ENCODE peak calls at places on chromosomes 13 and 19, in four cellular contexts. One of them, this sample, is unnamed.

GRCh38 chr13:113002206-113002821 is 33.3 kb downstream of the MCF2L start:
- DNase-seq in endothelial cell: peak; percentile 51
- DNase-seq in activated CD4-positive, alpha-beta T cell treated with anti-CD3 and anti-CD28 coated beads, Interleukin-2, amount 50 U/mL, for 1 hour: no peak
- DNase-seq in heart right ventricle: no peak
- DNase-seq in this sample: no peak

GRCh38 chr19:16301999-16302694 is 22.5 kb upstream of the KLF2 start:
- DNase-seq in activated CD4-positive, alpha-beta T cell treated with anti-CD3 and anti-CD28 coated beads, Interleukin-2, amount 50 U/mL, for 1 hour: no peak
- DNase-seq in endothelial cell: no peak
- DNase-seq in heart right ventricle: no peak
- DNase-seq in this sample: peak; percentile 81

GRCh38 chr19:48806518-48806817 is 4.4 kb downstream of the BCAT2 start:
- DNase-seq in heart right ventricle: no peak
- DNase-seq in activated CD4-positive, alpha-beta T cell treated with anti-CD3 and anti-CD28 coated beads, Interleukin-2, amount 50 U/mL, for 1 hour: peak; percentile 40
- DNase-seq in endothelial cell: no peak
- DNase-seq in this sample: no peak

GRCh38 chr19:7833225-7834156 is 3.5 kb downstream of the EVI5L start:
- DNase-seq in heart right ventricle: peak; percentile 77
- DNase-seq in activated CD4-positive, alpha-beta T cell treated with anti-CD3 and anti-CD28 coated beads, Interleukin-2, amount 50 U/mL, for 1 hour: no peak
- DNase-seq in endothelial cell: no peak
- DNase-seq in this sample: no peak

GRCh38 chr19:35539314-35539713 is 6.1 kb downstream of the GAPDHS start:
- DNase-seq in heart right ventricle: no peak
- DNase-seq in activated CD4-positive, alpha-beta T cell treated with anti-CD3 and anti-CD28 coated beads, Interleukin-2, amount 50 U/mL, for 1 hour: no peak
- DNase-seq in endothelial cell: no peak
- DNase-seq in this sample: no peak

GRCh38 chr19:4803736-4804695 is 12.5 kb downstream of the FEM1A start:
- DNase-seq in activated CD4-positive, alpha-beta T cell treated with anti-CD3 and anti-CD28 coated beads, Interleukin-2, amount 50 U/mL, for 1 hour: peak; percentile 59
- DNase-seq in endothelial cell: peak; percentile 87
- DNase-seq in heart right ventricle: peak; percentile 69
- DNase-seq in this sample: no peak

GRCh38 chr19:12494260-12494860 is 9.7 kb upstream of the ZNF709 start:
- DNase-seq in endothelial cell: no peak
- DNase-seq in heart right ventricle: no peak
- DNase-seq in activated CD4-positive, alpha-beta T cell treated with anti-CD3 and anti-CD28 coated beads, Interleukin-2, amount 50 U/mL, for 1 hour: no peak
- DNase-seq in this sample: no peak

GRCh38 chr19:38389101-38389925 is 816 bp downstream of the SPRED3 start:
- DNase-seq in activated CD4-positive, alpha-beta T cell treated with anti-CD3 and anti-CD28 coated beads, Interleukin-2, amount 50 U/mL, for 1 hour: no peak
- DNase-seq in endothelial cell: peak; percentile 15
- DNase-seq in heart right ventricle: no peak
- DNase-seq in this sample: no peak

GRCh38 chr19:32387701-32388392 is 17.7 kb upstream of the DPY19L3 start:
- DNase-seq in activated CD4-positive, alpha-beta T cell treated with anti-CD3 and anti-CD28 coated beads, Interleukin-2, amount 50 U/mL, for 1 hour: no peak
- DNase-seq in endothelial cell: no peak
- DNase-seq in heart right ventricle: no peak
- DNase-seq in this sample: no peak

GRCh38 chr19:55305491-55305890 is 19.6 kb downstream of the TMEM150B start:
- DNase-seq in activated CD4-positive, alpha-beta T cell treated with anti-CD3 and anti-CD28 coated beads, Interleukin-2, amount 50 U/mL, for 1 hour: peak; percentile 57
- DNase-seq in heart right ventricle: no peak
- DNase-seq in endothelial cell: peak; percentile 60
- DNase-seq in this sample: peak; percentile 24

GRCh38 chr13:113665582-113666323 is 1.3 kb upstream of the GRK1 start:
- DNase-seq in activated CD4-positive, alpha-beta T cell treated with anti-CD3 and anti-CD28 coated beads, Interleukin-2, amount 50 U/mL, for 1 hour: no peak
- DNase-seq in endothelial cell: no peak
- DNase-seq in heart right ventricle: no peak
- DNase-seq in this sample: no peak

GRCh38 chr19:55279773-55280643 is at the start of gene HSPBP1:
- DNase-seq in heart right ventricle: peak; percentile 90
- DNase-seq in activated CD4-positive, alpha-beta T cell treated with anti-CD3 and anti-CD28 coated beads, Interleukin-2, amount 50 U/mL, for 1 hour: peak; percentile 95
- DNase-seq in endothelial cell: peak; percentile 92
- DNase-seq in this sample: peak; percentile 87

GRCh38 chr19:6312018-6312417 is 21.4 kb downstream of the ACER1 start:
- DNase-seq in activated CD4-positive, alpha-beta T cell treated with anti-CD3 and anti-CD28 coated beads, Interleukin-2, amount 50 U/mL, for 1 hour: no peak
- DNase-seq in endothelial cell: no peak
- DNase-seq in heart right ventricle: no peak
- DNase-seq in this sample: no peak

GRCh38 chr19:19964416-19964815 is 63.7 kb downstream of the ZNF93 start:
- DNase-seq in heart right ventricle: no peak
- DNase-seq in endothelial cell: no peak
- DNase-seq in activated CD4-positive, alpha-beta T cell treated with anti-CD3 and anti-CD28 coated beads, Interleukin-2, amount 50 U/mL, for 1 hour: no peak
- DNase-seq in this sample: no peak

GRCh38 chr13:98429531-98429930 is 147.4 kb downstream of the STK24 start:
- DNase-seq in activated CD4-positive, alpha-beta T cell treated with anti-CD3 and anti-CD28 coated beads, Interleukin-2, amount 50 U/mL, for 1 hour: no peak
- DNase-seq in endothelial cell: no peak
- DNase-seq in heart right ventricle: no peak
- DNase-seq in this sample: no peak

GRCh38 chr13:20833900-20834679 is 60.3 kb upstream of the EEF1AKMT1 start:
- DNase-seq in heart right ventricle: no peak
- DNase-seq in activated CD4-positive, alpha-beta T cell treated with anti-CD3 and anti-CD28 coated beads, Interleukin-2, amount 50 U/mL, for 1 hour: no peak
- DNase-seq in endothelial cell: no peak
- DNase-seq in this sample: no peak

GRCh38 chr13:44117351-44117750 is 237.6 kb downstream of the LACC1 start:
- DNase-seq in heart right ventricle: no peak
- DNase-seq in endothelial cell: no peak
- DNase-seq in activated CD4-positive, alpha-beta T cell treated with anti-CD3 and anti-CD28 coated beads, Interleukin-2, amount 50 U/mL, for 1 hour: no peak
- DNase-seq in this sample: no peak

GRCh38 chr19:50932690-50933083 is 20.2 kb downstream of the KLK5 start:
- DNase-seq in activated CD4-positive, alpha-beta T cell treated with anti-CD3 and anti-CD28 coated beads, Interleukin-2, amount 50 U/mL, for 1 hour: no peak
- DNase-seq in endothelial cell: no peak
- DNase-seq in heart right ventricle: no peak
- DNase-seq in this sample: no peak

GRCh38 chr13:29474991-29475390 is 120.5 kb downstream of the SLC7A1 start:
- DNase-seq in endothelial cell: no peak
- DNase-seq in activated CD4-positive, alpha-beta T cell treated with anti-CD3 and anti-CD28 coated beads, Interleukin-2, amount 50 U/mL, for 1 hour: no peak
- DNase-seq in heart right ventricle: no peak
- DNase-seq in this sample: no peak

This sample was measured in gastrocnemius medialis.